ENCODE peak calls at places on chromosomes 3 and 15, in nine cellular contexts. F, Y, T, C, V, J, A, L and S are unnamed samples.

GRCh38 chr3:176867681-176868663 is 329.3 kb downstream of the TBL1XR1 start:
- DNase-seq in C (no peak), T (no peak), J (no peak), F (no peak), V (peak), L (peak), Y (peak), A (no peak), S (no peak)

GRCh38 chr15:78050441-78050809 is 27.1 kb downstream of the TBC1D2B start:
- DNase-seq in T (no peak), L (no peak), F (no peak), V (no peak), C (no peak), Y (no peak), J (no peak), A (no peak), S (no peak)

GRCh38 chr3:13281657-13282527 is 138.2 kb downstream of the NUP210 start:
- DNase-seq in T (no peak), L (no peak), J (no peak), A (no peak), F (peak), V (no peak), C (no peak), Y (no peak), S (no peak)

GRCh38 chr3:136893848-136894443 is 31.9 kb downstream of the NCK1 start:
- DNase-seq in C (no peak), L (peak), T (no peak), F (no peak), J (no peak), Y (no peak), V (no peak), A (no peak), S (no peak)

GRCh38 chr15:23574742-23575141 is 9.3 kb downstream of the MKRN3 start:
- DNase-seq in V (no peak), L (no peak), T (no peak), F (no peak), C (no peak), Y (no peak), A (no peak), J (no peak), S (no peak)

GRCh38 chr15:86829251-86829650 is 749.6 kb downstream of the AGBL1 start:
- DNase-seq in A (no peak), C (no peak), V (peak), T (no peak), F (no peak), J (no peak), Y (no peak), L (no peak), S (no peak)

GRCh38 chr15:51579012-51579411 is 43.6 kb downstream of the DMXL2 start:
- DNase-seq in Y (no peak), C (no peak), T (no peak), A (no peak), F (no peak), V (no peak), J (no peak), L (peak), S (no peak)

GRCh38 chr3:183410280-183410679 is 18.1 kb downstream of the MCF2L2 start:
- DNase-seq in J (no peak), A (no peak), L (no peak), V (no peak), F (no peak), C (no peak), T (no peak), Y (no peak), S (no peak)

GRCh38 chr15:69823223-69823907 is 274.4 kb downstream of the TLE3 start:
- DNase-seq in T (no peak), C (no peak), V (no peak), Y (no peak), L (no peak), F (no peak), J (no peak), A (no peak), S (no peak)

GRCh38 chr3:79032686-79033318 is 735.0 kb downstream of the ROBO1 start:
- DNase-seq in T (peak), L (peak), F (no peak), A (peak), C (no peak), V (peak), J (peak), Y (no peak), S (peak)

GRCh38 chr3:61559108-61559731 is 2.2 kb upstream of the PTPRG start:
- DNase-seq in F (no peak), Y (no peak), L (no peak), A (no peak), J (no peak), C (no peak), V (no peak), T (no peak), S (no peak)

GRCh38 chr3:128390867-128391266 is 75.8 kb downstream of the DNAJB8 start:
- DNase-seq in V (peak), A (no peak), T (no peak), F (no peak), J (no peak), Y (no peak), C (no peak), L (no peak), S (no peak)

GRCh38 chr3:123757281-123757940 is 126.7 kb downstream of the MYLK start:
- DNase-seq in Y (no peak), F (no peak), J (no peak), A (peak), L (peak), T (peak), V (no peak), C (no peak), S (no peak)

GRCh38 chr3:53162672-53163458 is 1.9 kb downstream of the PRKCD start:
- DNase-seq in C (no peak), F (no peak), T (no peak), Y (no peak), V (no peak), J (no peak), L (peak), A (peak), S (no peak)

GRCh38 chr3:168914662-168915061 is 748.9 kb downstream of the MECOM start:
- DNase-seq in C (no peak), V (no peak), Y (no peak), J (no peak), L (peak), F (no peak), T (no peak), A (no peak), S (no peak)

GRCh38 chr3:58404396-58404795 is 29.2 kb downstream of the PDHB start:
- DNase-seq in T (no peak), V (no peak), C (no peak), F (no peak), A (no peak), L (peak), Y (no peak), J (no peak), S (no peak)

GRCh38 chr3:19598870-19599269 is 335.1 kb downstream of the EFHB start:
- DNase-seq in T (no peak), F (no peak), Y (no peak), L (no peak), C (no peak), J (no peak), A (no peak), V (no peak), S (no peak)

GRCh38 chr15:39585871-39586301 is 5.0 kb downstream of the THBS1 start:
- DNase-seq in F (no peak), J (no peak), T (no peak), A (no peak), C (no peak), V (no peak), L (peak), Y (no peak), S (no peak)

GRCh38 chr3:83435173-83435572 is 1523.6 kb upstream of the CADM2 start:
- DNase-seq in C (no peak), V (no peak), F (no peak), A (no peak), Y (no peak), T (no peak), L (no peak), J (no peak), S (no peak)

GRCh38 chr15:39392469-39393047 is 188.3 kb upstream of the THBS1 start:
- DNase-seq in V (peak), F (no peak), Y (no peak), T (no peak), A (no peak), C (no peak), J (no peak), L (peak), S (no peak)

GRCh38 chr15:73388256-73388781 is 19.6 kb upstream of the HCN4 start:
- DNase-seq in F (peak), V (no peak), J (no peak), L (peak), A (no peak), T (no peak), C (no peak), Y (no peak), S (no peak)

GRCh38 chr15:33150516-33150915 is 44.0 kb downstream of the FMN1 start:
- DNase-seq in C (no peak), V (no peak), T (no peak), A (no peak), J (no peak), L (no peak), Y (no peak), F (no peak), S (no peak)

GRCh38 chr3:194870394-194871110 is 184.9 kb downstream of the FAM43A start:
- DNase-seq in A (no peak), V (peak), C (peak), F (no peak), L (peak), Y (no peak), T (no peak), J (no peak), S (no peak)

GRCh38 chr3:156892701-156893100 is 66.5 kb downstream of the LEKR1 start:
- DNase-seq in L (peak), A (no peak), V (no peak), J (no peak), F (no peak), T (no peak), C (no peak), Y (no peak), S (no peak)